ENCODE peak calls at places on chromosomes 1 and 21, in seven cellular contexts. L, W, J, T, M, G and N are unnamed samples.

GRCh38 chr21:41612674-41613250 is 104.8 kb upstream of the TMPRSS2 start:
- DNase-seq in L (peak), W (no peak), J (peak), T (peak), M (peak), G (peak), N (no peak)

GRCh38 chr1:90201467-90202358 is 206.8 kb downstream of the ZNF326 start:
- DNase-seq in L (peak), W (no peak), J (peak), T (peak), M (no peak), G (no peak), N (no peak)

GRCh38 chr1:97297611-97298010 is 576.0 kb downstream of the PTBP2 start:
- DNase-seq in L (peak), W (no peak), J (no peak), T (no peak), M (no peak), G (no peak), N (no peak)

GRCh38 chr21:42321845-42322244 is 6.6 kb upstream of the TFF3 start:
- DNase-seq in L (no peak), W (no peak), J (no peak), T (no peak), M (no peak), G (peak), N (no peak)

GRCh38 chr21:28975401-28975800 is 17.3 kb downstream of the LTN1 start:
- DNase-seq in L (no peak), W (no peak), J (peak), T (peak), M (no peak), G (no peak), N (no peak)

GRCh38 chr1:200938955-200939354 is 44.3 kb downstream of the INAVA start:
- DNase-seq in L (peak), W (no peak), J (no peak), T (peak), M (no peak), G (no peak), N (no peak)

GRCh38 chr1:224438989-224439388 is 4.4 kb upstream of the WDR26 start:
- DNase-seq in L (no peak), W (no peak), J (no peak), T (no peak), M (no peak), G (no peak), N (no peak)

GRCh38 chr1:89274431-89274857 is 1.8 kb upstream of the GBP5 start:
- DNase-seq in L (peak), W (no peak), J (peak), T (peak), M (no peak), G (no peak), N (no peak)

GRCh38 chr1:150613061-150613920 is 16.1 kb downstream of the ENSA start:
- DNase-seq in L (peak), W (peak), J (peak), T (peak), M (peak), G (peak), N (peak)

GRCh38 chr1:147084273-147085096 is 87.8 kb downstream of the PRKAB2 start:
- DNase-seq in L (peak), W (peak), J (peak), T (peak), M (peak), G (peak), N (peak)

GRCh38 chr21:34877485-34878128 is 171.5 kb downstream of the RUNX1 start:
- DNase-seq in L (no peak), W (peak), J (no peak), T (no peak), M (peak), G (no peak), N (no peak)

GRCh38 chr1:198699167-198700015 is 60.6 kb downstream of the PTPRC start:
- DNase-seq in L (peak), W (no peak), J (peak), T (peak), M (peak), G (peak), N (peak)

GRCh38 chr1:16618719-16619118 is 5.4 kb upstream of the NBPF1 start:
- DNase-seq in L (no peak), W (no peak), J (no peak), T (no peak), M (no peak), G (peak), N (peak)

GRCh38 chr1:241465673-241466072 is 53.9 kb downstream of the FH start:
- DNase-seq in L (peak), W (no peak), J (no peak), T (no peak), M (no peak), G (no peak), N (no peak)

GRCh38 chr1:76547916-76548315 is 319.4 kb upstream of the ST6GALNAC5 start:
- DNase-seq in L (no peak), W (no peak), J (no peak), T (no peak), M (no peak), G (no peak), N (no peak)

GRCh38 chr1:220528049-220528678 is at the start of gene MARK1:
- DNase-seq in L (peak), W (no peak), J (peak), T (peak), M (peak), G (peak), N (no peak)

GRCh38 chr1:219339466-219339865 is 165.8 kb downstream of the LYPLAL1 start:
- DNase-seq in L (no peak), W (no peak), J (peak), T (peak), M (no peak), G (no peak), N (no peak)

GRCh38 chr1:23628951-23629387 is 62.6 kb upstream of the RPL11 start:
- DNase-seq in L (no peak), W (no peak), J (no peak), T (no peak), M (no peak), G (no peak), N (no peak)

GRCh38 chr1:189500777-189501176 is 976.9 kb downstream of the BRINP3 start:
- DNase-seq in L (no peak), W (no peak), J (no peak), T (no peak), M (no peak), G (no peak), N (no peak)

GRCh38 chr1:118842462-118843201 is 145.5 kb downstream of the TBX15 start:
- DNase-seq in L (no peak), W (no peak), J (no peak), T (no peak), M (peak), G (no peak), N (no peak)

GRCh38 chr21:46052703-46053651 is 44.9 kb upstream of the COL6A2 start:
- DNase-seq in L (peak), W (no peak), J (peak), T (peak), M (no peak), G (peak), N (peak)

GRCh38 chr1:85998105-85998504 is 158.5 kb downstream of the COL24A1 start:
- DNase-seq in L (peak), W (no peak), J (no peak), T (no peak), M (no peak), G (no peak), N (no peak)

GRCh38 chr1:10556430-10557005 is 81.8 kb downstream of the PEX14 start:
- DNase-seq in L (no peak), W (no peak), J (no peak), T (no peak), M (no peak), G (no peak), N (no peak)

GRCh38 chr1:24111998-24112380 is at the start of gene MYOM3:
- DNase-seq in L (no peak), W (no peak), J (no peak), T (peak), M (no peak), G (no peak), N (no peak)

GRCh38 chr1:111054656-111055055 is 85.2 kb downstream of the DRAM2 start:
- DNase-seq in L (no peak), W (no peak), J (no peak), T (no peak), M (no peak), G (no peak), N (no peak)

GRCh38 chr1:213429642-213430041 is 378.6 kb downstream of the RPS6KC1 start:
- DNase-seq in L (no peak), W (no peak), J (no peak), T (no peak), M (no peak), G (no peak), N (no peak)

GRCh38 chr1:233373226-233373625 is 45.7 kb downstream of the MAP3K21 start:
- DNase-seq in L (no peak), W (peak), J (no peak), T (no peak), M (no peak), G (no peak), N (no peak)

GRCh38 chr1:75522389-75522788 is 88.5 kb downstream of the SLC44A5 start:
- DNase-seq in L (no peak), W (no peak), J (peak), T (no peak), M (no peak), G (peak), N (no peak)

GRCh38 chr1:28062806-28063205 is 25.6 kb downstream of the EYA3 start:
- DNase-seq in L (peak), W (no peak), J (no peak), T (no peak), M (no peak), G (peak), N (no peak)

GRCh38 chr1:12132078-12132477 is 34.7 kb upstream of the TNFRSF1B start:
- DNase-seq in L (peak), W (no peak), J (peak), T (peak), M (no peak), G (no peak), N (no peak)

GRCh38 chr1:20847619-20848080 is 60.5 kb upstream of the HP1BP3 start:
- DNase-seq in L (peak), W (no peak), J (peak), T (peak), M (no peak), G (no peak), N (no peak)

GRCh38 chr1:175580351-175580750 is 163.0 kb downstream of the TNR start:
- DNase-seq in L (no peak), W (no peak), J (no peak), T (no peak), M (no peak), G (no peak), N (no peak)

GRCh38 chr1:113912594-113913311 is 7.6 kb downstream of the DCLRE1B start:
- DNase-seq in L (no peak), W (peak), J (peak), T (peak), M (peak), G (peak), N (no peak)

GRCh38 chr1:3114131-3114744 is 45.2 kb downstream of the PRDM16 start:
- DNase-seq in L (no peak), W (no peak), J (no peak), T (no peak), M (no peak), G (no peak), N (no peak)

GRCh38 chr1:115980998-115981993 is 5.0 kb downstream of the SLC22A15 start:
- DNase-seq in L (peak), W (no peak), J (peak), T (peak), M (peak), G (no peak), N (no peak)

GRCh38 chr1:31444725-31445448 is 31.9 kb downstream of the SERINC2 start:
- DNase-seq in L (no peak), W (no peak), J (no peak), T (peak), M (no peak), G (no peak), N (no peak)